ENCODE peak calls at places on chromosomes 1 and 21, in five cellular contexts. U is left ventricle myocardium inferior, I is IMR-90, V is heart left ventricle, P is Karpas-422. B is an unnamed sample.

GRCh38 chr1:201214886-201215285 is 24.3 kb downstream of the IGFN1 start:
- DNase-seq in P (no peak), I (no peak), V (no peak), U (no peak), B (no peak)

GRCh38 chr1:110495926-110496600 is 22.9 kb downstream of the KCNA10 start:
- DNase-seq in P (peak; percentile 93), I (peak; percentile 71), U (peak; percentile 67), V (peak; percentile 62), B (peak; percentile 22)

GRCh38 chr1:118122234-118123004 is 62.6 kb downstream of the SPAG17 start:
- DNase-seq in P (no peak), I (peak; percentile 59), V (no peak), U (no peak), B (no peak)

GRCh38 chr1:202133016-202133415 is 10.3 kb downstream of the GPR37L1 start:
- DNase-seq in P (no peak), I (no peak), U (no peak), V (peak; percentile 40), B (no peak)

GRCh38 chr1:201149400-201149799 is 4.9 kb downstream of the TMEM9 start:
- DNase-seq in P (peak; percentile 70), U (no peak), V (no peak), I (peak; percentile 44), B (no peak)

GRCh38 chr1:9192578-9192977 is 42.0 kb upstream of the H6PD start:
- DNase-seq in I (no peak), P (no peak), V (no peak), U (no peak), B (no peak)

GRCh38 chr1:156721131-156721924 is 6.9 kb upstream of the METTL25B start:
- DNase-seq in P (no peak), U (no peak), I (no peak), V (no peak), B (no peak)

GRCh38 chr1:112501810-112502641 is 6.7 kb upstream of the WNT2B start:
- DNase-seq in V (peak; percentile 60), P (no peak), U (peak; percentile 74), I (peak; percentile 54), B (no peak)

GRCh38 chr1:1778827-1779675 is 781 bp upstream of the NADK start:
- DNase-seq in P (peak; percentile 99), V (peak; percentile 79), U (peak; percentile 80), I (no peak), B (no peak)

GRCh38 chr1:207579436-207579799 is 65.5 kb upstream of the CR1L start:
- DNase-seq in I (peak; percentile 60), V (no peak), U (no peak), P (peak; percentile 85), B (peak; percentile 20)

GRCh38 chr1:36321119-36321951 is 2.1 kb downstream of the EVA1B start:
- DNase-seq in P (no peak), U (peak; percentile 86), I (peak; percentile 94), V (peak; percentile 89), B (peak; percentile 87)

GRCh38 chr1:116853680-116854191 is 56.0 kb upstream of the PTGFRN start:
- DNase-seq in U (no peak), P (peak; percentile 23), V (no peak), I (peak; percentile 65), B (peak; percentile 88)

GRCh38 chr1:21337931-21338567 is 47.8 kb upstream of the ECE1 start:
- DNase-seq in I (peak; percentile 93), U (peak; percentile 90), P (no peak), V (peak; percentile 92), B (no peak)

GRCh38 chr1:203278885-203279406 is 26.4 kb upstream of the BTG2 start:
- DNase-seq in P (no peak), I (no peak), U (no peak), V (no peak), B (no peak)

GRCh38 chr1:1230656-1231399 is 973 bp downstream of the SDF4 start:
- DNase-seq in V (no peak), I (peak; percentile 77), U (no peak), P (peak; percentile 70), B (peak; percentile 32)

GRCh38 chr1:82260051-82260450 is 459.3 kb downstream of the ADGRL2 start:
- DNase-seq in V (no peak), U (no peak), P (no peak), I (no peak), B (no peak)

GRCh38 chr1:74314438-74314837 is 79.3 kb downstream of the TNNI3K start:
- DNase-seq in V (no peak), I (no peak), P (no peak), U (no peak), B (no peak)

GRCh38 chr1:17119076-17119743 is at the start of gene PADI2:
- DNase-seq in U (peak; percentile 61), I (peak; percentile 12), P (peak; percentile 83), V (no peak), B (no peak)

GRCh38 chr1:237759371-237759770 is 131.4 kb downstream of the ZP4 start:
- DNase-seq in U (no peak), V (no peak), I (no peak), P (no peak), B (no peak)

GRCh38 chr1:37497832-37498231 is 16.7 kb downstream of the MEAF6 start:
- DNase-seq in V (no peak), P (no peak), I (no peak), U (no peak), B (no peak)

GRCh38 chr1:32321712-32322291 is 14.2 kb downstream of the MARCKSL1 start:
- DNase-seq in U (no peak), V (no peak), P (peak; percentile 52), I (no peak), B (no peak)

GRCh38 chr1:117365350-117366280 is 1.6 kb upstream of the MAN1A2 start:
- DNase-seq in U (no peak), I (peak; percentile 61), V (no peak), P (no peak), B (no peak)

GRCh38 chr1:156664949-156665411 is 12.2 kb downstream of the NES start:
- DNase-seq in U (peak; percentile 82), V (peak; percentile 91), P (no peak), I (no peak), B (no peak)

GRCh38 chr1:27658951-27659496 is 13.0 kb downstream of the IFI6 start:
- DNase-seq in P (peak; percentile 70), V (peak; percentile 65), I (peak; percentile 55), U (no peak), B (no peak)

GRCh38 chr1:93093332-93094006 is 14.4 kb downstream of the MTF2 start:
- DNase-seq in I (peak; percentile 15), U (no peak), V (no peak), P (no peak), B (no peak)

GRCh38 chr1:202278751-202279150 is 63.0 kb downstream of the UBE2T start:
- DNase-seq in P (no peak), V (no peak), U (no peak), I (no peak), B (no peak)

GRCh38 chr1:45863117-45863670 is 59.8 kb downstream of the MAST2 start:
- DNase-seq in I (no peak), P (no peak), V (no peak), U (no peak), B (no peak)

GRCh38 chr1:26290416-26291261 is 10.8 kb downstream of the SH3BGRL3 start:
- DNase-seq in U (no peak), V (no peak), P (peak; percentile 63), I (no peak), B (no peak)

GRCh38 chr1:26289158-26290059 is 9.5 kb downstream of the SH3BGRL3 start:
- DNase-seq in I (no peak), V (peak; percentile 46), U (no peak), P (peak; percentile 96), B (no peak)

GRCh38 chr1:26287033-26287711 is 7.3 kb downstream of the SH3BGRL3 start:
- DNase-seq in U (peak; percentile 67), P (peak; percentile 82), V (peak; percentile 69), I (peak; percentile 21), B (no peak)

GRCh38 chr1:26290061-26290415 is 10.2 kb downstream of the SH3BGRL3 start:
- DNase-seq in U (no peak), V (no peak), I (no peak), P (no peak), B (no peak)

GRCh38 chr1:26288311-26288941 is 8.5 kb downstream of the SH3BGRL3 start:
- DNase-seq in V (no peak), I (peak; percentile 30), U (no peak), P (peak; percentile 89), B (no peak)
- H3K4me3 ChIP-seq in V (no peak overlapping the region), I (no peak overlapping the region), U (no peak overlapping the region), P (peak overlapping the region; percentile 17), B (no peak overlapping the region)

DNA sequence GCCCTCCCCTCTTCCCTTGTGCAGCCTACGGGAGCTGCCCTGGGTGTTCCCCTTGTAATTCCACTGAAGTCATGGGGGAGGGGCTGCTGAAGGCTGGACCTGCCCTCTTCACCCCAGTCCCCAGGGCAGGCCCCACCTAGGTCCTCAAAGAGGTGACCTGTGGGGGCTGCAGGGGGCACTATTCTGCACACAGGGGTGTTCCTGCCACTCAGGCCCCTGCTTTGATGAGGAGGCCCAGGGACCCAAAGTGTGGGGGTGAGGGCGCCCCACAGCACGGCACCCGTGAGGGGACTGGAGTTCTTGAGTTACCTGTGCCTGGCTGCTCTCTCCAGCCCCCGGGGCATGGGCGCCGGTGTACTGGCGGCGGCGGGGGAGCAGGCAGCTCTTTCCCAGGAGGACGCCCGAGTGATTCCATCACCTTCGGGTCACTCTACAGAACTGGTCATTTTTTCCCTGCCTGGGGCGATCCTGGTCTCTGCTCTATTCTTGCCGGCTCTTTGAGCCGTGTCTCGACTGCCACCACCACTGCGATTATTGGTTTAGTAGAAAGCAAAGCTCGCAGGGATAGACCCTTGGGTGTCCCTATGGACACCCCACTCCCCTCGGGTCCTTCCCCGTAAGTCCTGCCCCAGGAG is 6.9 kb upstream of the PRDM16 start:
- DNase-seq in U (no peak), I (no peak), P (no peak), V (no peak), B (no peak)
- H3K4me3 ChIP-seq in U (no peak overlapping the region), I (no peak overlapping the region), P (no peak overlapping the region), V (no peak overlapping the region), B (no peak overlapping the region)

GRCh38 chr1:223081181-223081994 is 61.7 kb downstream of the TLR5 start:
- DNase-seq in V (peak; percentile 90), U (peak; percentile 83), P (peak; percentile 86), I (peak; percentile 73), B (peak; percentile 48)
- H3K4me3 ChIP-seq in V (peak overlapping the region; percentile 49), U (peak overlapping the region; percentile 56), P (peak overlapping the region; percentile 49), I (peak overlapping the region; percentile 26), B (peak overlapping the region; percentile 45)

GRCh38 chr1:67019600-67020136 is 34.3 kb downstream of the SLC35D1 start:
- DNase-seq in U (no peak), P (no peak), V (no peak), I (peak; percentile 81), B (peak; percentile 45)
- H3K4me3 ChIP-seq in U (no peak overlapping the region), P (no peak overlapping the region), V (no peak overlapping the region), I (no peak overlapping the region), B (no peak overlapping the region)

DNA sequence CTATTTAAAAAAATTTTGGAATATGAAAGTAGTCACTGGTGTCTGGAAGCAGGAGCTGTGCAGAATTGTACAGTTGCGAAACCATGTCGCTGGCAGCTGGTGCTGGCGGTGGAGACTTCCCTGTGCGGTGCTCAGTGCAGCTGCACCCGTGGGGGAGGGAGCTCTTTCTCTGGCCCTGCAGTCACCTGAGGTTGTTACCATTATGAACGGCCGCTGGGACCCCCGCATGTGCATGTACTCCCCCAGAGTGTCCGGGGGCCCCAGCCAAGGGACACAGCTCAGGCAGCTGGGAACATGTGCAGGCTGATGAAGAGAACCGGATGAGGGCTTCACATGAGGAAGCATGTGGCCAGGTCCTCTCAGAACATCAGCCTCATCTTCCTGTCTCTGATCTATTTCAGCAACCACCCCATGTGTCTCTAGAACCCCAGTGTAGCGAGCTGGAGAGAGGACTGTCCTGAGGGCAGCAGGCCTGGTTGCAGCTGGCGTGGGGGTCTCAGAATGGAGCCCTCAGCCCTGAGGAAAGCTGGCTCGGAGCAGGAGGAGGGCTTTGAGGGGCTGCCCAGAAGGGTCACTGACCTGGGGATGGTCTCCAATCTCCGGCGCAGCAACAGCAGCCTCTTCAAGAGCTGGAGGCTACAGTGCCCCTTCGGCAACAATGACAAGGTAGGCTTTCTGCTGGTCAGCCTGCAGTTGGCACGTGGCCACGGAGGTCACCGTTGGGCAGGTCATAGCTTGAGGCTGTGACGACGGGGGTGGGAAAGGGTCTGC is at the start of gene TRPM2:
- DNase-seq in I (no peak), P (no peak), U (peak; percentile 72), V (peak; percentile 70), B (no peak)
- H3K4me3 ChIP-seq in I (no peak within 1 kb of the TSS), P (no peak within 1 kb of the TSS), U (peak within 1 kb of the TSS; percentile 42), V (no peak within 1 kb of the TSS), B (no peak within 1 kb of the TSS)